ENCODE peak calls at places on chromosomes 1 and 21, in nine cellular contexts. W is esophagus squamous epithelium, V is left ventricle myocardium inferior, G is sigmoid colon, C is tibial nerve, H is tibial artery, L is gastrocnemius medialis, X is HCT116, Z is breast epithelium. A is an unnamed sample.

GRCh38 chr1:203282720-203283542 is 22.4 kb upstream of the BTG2 start:
- DNase-seq in W (no peak), V (no peak), G (no peak), C (no peak), H (no peak), L (no peak), X (no peak), Z (no peak), A (no peak)

GRCh38 chr1:15749399-15750291 is 7.3 kb downstream of the TMEM82 start:
- DNase-seq in W (no peak), V (no peak), G (no peak), C (no peak), H (peak), L (no peak), X (no peak), Z (no peak), A (no peak)

GRCh38 chr1:203937678-203938330 is 76.4 kb downstream of the SNRPE start:
- DNase-seq in W (no peak), V (no peak), G (no peak), C (no peak), H (no peak), L (no peak), X (no peak), Z (no peak), A (no peak)

GRCh38 chr21:33751120-33751519 is 108.8 kb downstream of the ITSN1 start:
- DNase-seq in W (no peak), V (no peak), G (no peak), C (no peak), H (no peak), L (no peak), X (no peak), Z (no peak), A (no peak)

GRCh38 chr1:12031039-12031980 is 12.0 kb downstream of the MIIP start:
- DNase-seq in W (no peak), V (peak), G (no peak), C (no peak), H (no peak), L (no peak), X (no peak), Z (no peak), A (no peak)

GRCh38 chr1:170682809-170683208 is 18.9 kb downstream of the PRRX1 start:
- DNase-seq in W (no peak), V (no peak), G (no peak), C (no peak), H (no peak), L (no peak), X (no peak), Z (no peak), A (no peak)

GRCh38 chr1:174740248-174740990 is 259.3 kb upstream of the CACYBP start:
- DNase-seq in W (no peak), V (no peak), G (no peak), C (no peak), H (no peak), L (no peak), X (no peak), Z (no peak), A (no peak)

GRCh38 chr1:115507256-115507589 is 134.5 kb upstream of the VANGL1 start:
- DNase-seq in W (no peak), V (no peak), G (no peak), C (no peak), H (no peak), L (no peak), X (peak), Z (no peak), A (no peak)

GRCh38 chr1:29653034-29653810 is 416.9 kb downstream of the PTPRU start:
- DNase-seq in W (no peak), V (no peak), G (no peak), C (no peak), H (no peak), L (no peak), X (no peak), Z (no peak), A (no peak)

GRCh38 chr1:61318319-61319125 is 236.2 kb downstream of the NFIA start:
- DNase-seq in W (no peak), V (no peak), G (peak), C (no peak), H (peak), L (peak), X (no peak), Z (no peak), A (no peak)

GRCh38 chr1:54290443-54291184 is 90.6 kb downstream of the MRPL37 start:
- DNase-seq in W (no peak), V (no peak), G (no peak), C (no peak), H (peak), L (no peak), X (no peak), Z (no peak), A (no peak)

GRCh38 chr1:106523448-106523847 is 533.0 kb upstream of the PRMT6 start:
- DNase-seq in W (no peak), V (no peak), G (no peak), C (no peak), H (no peak), L (no peak), X (no peak), Z (no peak), A (no peak)

DNA sequence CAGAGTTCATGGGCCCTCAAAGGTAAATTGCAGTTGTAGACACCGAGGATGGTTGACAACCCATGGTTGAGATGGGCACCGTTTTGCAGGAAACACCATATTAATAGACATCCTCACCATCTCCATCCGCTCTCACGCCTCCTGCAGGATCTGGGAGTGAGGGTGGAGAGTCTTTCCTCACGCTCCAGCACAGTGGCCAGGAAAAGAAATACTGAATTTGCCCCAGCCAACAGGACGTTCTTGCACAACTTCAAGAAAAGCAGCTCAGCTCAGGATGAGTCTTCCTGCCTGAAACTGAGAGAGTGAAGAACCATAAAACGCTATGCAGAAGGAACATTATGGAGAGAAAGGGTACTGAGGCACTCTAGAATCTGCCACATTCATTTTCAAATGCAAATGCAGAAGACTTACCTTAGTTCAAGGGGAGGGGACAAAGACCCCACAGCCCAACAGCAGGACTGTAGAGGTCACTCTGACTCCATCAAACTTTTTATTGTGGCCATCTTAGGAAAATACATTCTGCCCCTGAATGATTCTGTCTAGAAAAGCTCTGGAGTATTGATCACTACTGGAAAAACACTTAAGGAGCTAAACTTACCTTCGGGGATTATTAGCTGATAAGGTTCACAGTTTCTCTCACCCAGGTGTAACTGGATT is 9.3 kb downstream of the SLAMF8 start:
- DNase-seq in W (no peak), V (no peak), G (no peak), C (no peak), H (no peak), L (no peak), X (no peak), Z (no peak), A (no peak)
- TF ChIP-seq CTCF in W (no peak), V (peak), G (no peak), C (no peak), H (no peak), L (peak), X (no peak), Z (no peak), A (peak)

GRCh38 chr21:42120056-42120903 is 49.2 kb downstream of the UMODL1 start:
- DNase-seq in W (no peak), V (no peak), G (no peak), C (no peak), H (no peak), L (no peak), X (no peak), Z (peak), A (no peak)
- H3K27ac ChIP-seq in W (no peak), V (no peak), G (no peak), C (no peak), H (no peak), L (no peak), X (no peak), Z (no peak), A (no peak)

GRCh38 chr1:31934251-31934650 is 3.9 kb downstream of the PTP4A2 start:
- DNase-seq in W (no peak), V (no peak), G (no peak), C (no peak), H (no peak), L (no peak), X (no peak), Z (no peak), A (no peak)

GRCh38 chr1:31934706-31935629 is 3.2 kb downstream of the PTP4A2 start:
- DNase-seq in W (no peak), V (no peak), G (no peak), C (no peak), H (no peak), L (no peak), X (no peak), Z (no peak), A (no peak)

GRCh38 chr1:31930827-31931226 is 7.3 kb downstream of the PTP4A2 start:
- DNase-seq in W (no peak), V (no peak), G (no peak), C (no peak), H (no peak), L (no peak), X (no peak), Z (no peak), A (no peak)

GRCh38 chr1:31932491-31933316 is 5.5 kb downstream of the PTP4A2 start:
- DNase-seq in W (no peak), V (no peak), G (no peak), C (no peak), H (no peak), L (no peak), X (no peak), Z (no peak), A (no peak)

DNA sequence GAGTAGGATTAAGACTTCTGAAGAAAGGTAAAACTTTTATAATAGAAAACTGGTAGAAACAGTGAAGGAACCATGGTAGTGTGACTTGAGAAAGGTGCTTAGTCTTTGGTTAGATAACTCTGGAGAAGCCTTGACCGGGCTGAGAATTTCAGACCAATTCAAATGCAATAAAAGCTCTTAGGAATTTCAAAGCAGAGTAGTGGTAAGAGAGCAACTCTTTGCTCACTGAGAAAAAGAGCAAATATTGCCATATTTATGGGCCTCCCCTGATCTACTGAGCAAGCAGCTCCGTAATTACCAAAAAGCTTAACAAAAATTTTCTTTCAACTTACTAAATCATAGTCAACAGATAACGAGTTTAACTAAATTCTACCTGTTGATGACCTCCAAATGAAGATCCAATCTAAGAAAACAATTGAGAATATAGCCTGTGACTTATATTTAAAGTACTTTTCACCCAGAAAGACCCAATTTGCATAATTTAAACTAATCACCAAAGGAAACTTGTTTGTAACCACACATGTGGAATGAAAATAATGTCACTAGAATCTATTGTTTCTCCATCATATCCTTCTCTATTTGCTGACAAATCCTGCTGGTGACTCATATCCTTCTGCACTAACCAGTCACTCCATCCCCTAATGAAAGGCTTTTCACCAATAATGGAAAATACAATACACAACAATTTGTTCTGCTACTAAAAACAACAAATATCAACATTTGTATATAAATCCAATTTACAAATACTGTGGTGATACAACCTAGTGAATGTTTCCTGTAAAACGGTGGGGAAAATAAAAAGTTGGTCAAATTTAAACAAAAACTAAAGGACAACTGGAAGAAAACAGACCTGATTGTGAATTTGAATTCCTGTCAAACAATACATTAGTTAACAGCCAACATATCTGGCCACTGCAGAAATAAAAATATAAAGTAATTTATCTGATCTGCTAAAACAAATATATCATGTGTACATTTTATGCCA is 6.6 kb downstream of the PTP4A2 start:
- DNase-seq in W (no peak), V (no peak), G (no peak), C (no peak), H (no peak), L (no peak), X (no peak), Z (no peak), A (no peak)
- H3K4me3 ChIP-seq in W (no peak), V (no peak), G (no peak), C (no peak), H (no peak), L (no peak), X (peak), Z (no peak), A (no peak)

GRCh38 chr1:117712598-117712997 is 106.8 kb downstream of the TENT5C start:
- DNase-seq in W (no peak), V (no peak), G (no peak), C (no peak), H (no peak), L (no peak), X (no peak), Z (no peak), A (no peak)

GRCh38 chr1:117707371-117707770 is 101.5 kb downstream of the TENT5C start:
- DNase-seq in W (no peak), V (no peak), G (no peak), C (no peak), H (no peak), L (no peak), X (no peak), Z (no peak), A (no peak)

GRCh38 chr1:117708323-117709288 is 102.8 kb downstream of the TENT5C start:
- DNase-seq in W (no peak), V (no peak), G (no peak), C (no peak), H (no peak), L (no peak), X (no peak), Z (no peak), A (no peak)

GRCh38 chr1:117709398-117709797 is 103.5 kb downstream of the TENT5C start:
- DNase-seq in W (no peak), V (no peak), G (no peak), C (no peak), H (no peak), L (no peak), X (no peak), Z (no peak), A (no peak)

GRCh38 chr1:117710710-117711109 is 104.9 kb downstream of the TENT5C start:
- DNase-seq in W (no peak), V (no peak), G (no peak), C (no peak), H (no peak), L (no peak), X (no peak), Z (no peak), A (no peak)
- TF ChIP-seq CTCF in W (no peak), V (no peak), G (no peak), C (no peak), H (no peak), L (peak), X (peak), Z (no peak), A (no peak)

DNA sequence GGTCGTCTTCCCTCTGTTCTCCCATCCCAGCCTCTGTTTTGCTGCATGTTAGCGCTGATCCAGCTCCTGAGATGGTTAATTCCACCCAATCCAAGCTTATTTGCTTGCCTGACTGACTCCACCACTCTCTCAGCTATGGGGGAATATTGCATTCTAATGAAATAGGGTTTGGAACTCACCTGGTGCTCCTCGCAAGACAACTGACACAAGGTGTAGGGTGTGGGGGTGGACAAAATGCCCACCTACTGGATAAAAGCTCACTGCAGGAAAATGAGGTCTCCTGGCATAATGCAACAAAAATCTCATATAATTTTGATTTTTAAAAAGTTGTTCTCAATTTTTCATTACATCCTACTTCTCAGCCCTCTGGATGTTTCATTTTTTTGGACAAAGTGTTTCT is 259.0 kb downstream of the ZNF648 start:
- DNase-seq in W (no peak), V (no peak), G (no peak), C (no peak), H (no peak), L (no peak), X (no peak), Z (no peak), A (no peak)
- H3K27ac ChIP-seq in W (no peak), V (no peak), G (no peak), C (no peak), H (no peak), L (no peak), X (no peak), Z (no peak), A (no peak)

DNA sequence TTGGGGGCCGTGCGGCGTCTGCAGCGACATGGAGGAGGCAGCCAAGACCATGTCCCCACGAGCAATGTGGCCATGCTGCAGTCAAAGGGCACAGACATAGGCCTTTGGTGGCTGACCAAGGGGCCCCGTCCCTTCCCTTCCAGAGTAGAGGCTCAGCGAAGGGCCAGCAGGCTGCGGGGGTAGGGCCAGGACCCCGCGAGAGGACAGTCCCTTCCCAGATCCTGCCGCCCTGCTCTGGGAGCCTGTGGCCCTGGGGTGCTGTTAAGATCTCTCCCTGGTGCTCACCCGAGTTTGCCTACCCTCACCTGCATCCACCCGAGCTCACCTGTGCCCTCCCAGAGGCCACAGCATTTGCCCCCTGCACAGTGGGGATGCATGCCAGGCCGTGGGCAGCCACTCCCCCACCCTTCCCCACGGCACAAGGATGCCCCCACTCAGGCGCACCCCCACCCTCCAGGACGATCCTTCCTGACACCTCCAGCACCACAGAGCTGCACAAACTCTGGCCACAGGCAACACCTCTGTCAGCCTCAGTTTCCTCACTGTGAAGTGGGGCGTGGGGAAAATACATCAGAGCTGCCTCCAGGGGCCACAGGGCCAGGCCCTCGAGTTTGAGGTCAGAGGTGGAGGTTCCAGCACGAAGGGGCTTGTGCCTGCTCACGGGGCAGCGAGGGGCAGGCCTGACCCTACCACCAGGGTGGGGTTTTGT is 15.5 kb downstream of the ITGB2 start:
- DNase-seq in W (no peak), V (no peak), G (no peak), C (no peak), H (no peak), L (no peak), X (no peak), Z (no peak), A (no peak)
- H3K4me3 ChIP-seq in W (no peak), V (no peak), G (no peak), C (no peak), H (no peak), L (no peak), X (no peak), Z (no peak), A (no peak)

DNA sequence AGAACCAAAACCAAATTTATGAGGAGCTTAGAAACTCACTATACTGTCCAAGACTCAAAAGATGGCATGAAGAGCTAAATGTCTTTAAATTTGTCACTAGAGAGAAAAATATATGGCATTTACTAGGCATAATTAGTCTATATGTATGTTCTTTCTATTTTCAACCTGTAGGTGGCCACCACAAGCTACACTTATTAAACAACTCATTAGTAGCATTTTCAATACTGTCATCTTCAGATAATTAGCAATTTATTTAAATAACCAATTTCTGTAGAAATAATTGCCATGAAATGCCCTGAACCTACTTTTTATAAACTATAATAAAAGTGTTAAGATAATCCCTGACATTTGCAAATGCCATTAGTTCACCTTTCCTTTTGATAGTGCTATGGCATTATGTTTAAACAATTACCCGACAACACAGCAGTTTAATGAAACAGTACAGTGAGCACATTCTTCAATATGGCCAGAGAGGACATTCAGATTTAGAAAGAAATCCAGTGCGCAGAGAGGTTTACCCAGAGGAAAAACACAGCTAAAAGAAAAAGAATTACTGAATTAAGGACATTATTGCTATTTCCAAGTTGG is 522.5 kb downstream of the PTBP2 start:
- DNase-seq in W (no peak), V (no peak), G (no peak), C (no peak), H (no peak), L (no peak), X (peak), Z (no peak), A (no peak)
- TF ChIP-seq CTCF in W (peak), V (peak), G (no peak), C (peak), H (no peak), L (peak), X (peak), Z (no peak), A (peak)

A was measured in heart right ventricle.